ENCODE peak calls at places on chromosomes 11 and 22, in ten cellular contexts. One of them, this sample, is unnamed.

GRCh38 chr22:39913886-39914285 is 13.0 kb downstream of the GRAP2 start:
- DNase-seq in NCI-H226: no peak
- DNase-seq in NCI-H2081: no peak
- DNase-seq in KG1: no peak
- DNase-seq in NCI-H460: no peak
- DNase-seq in effector CD4-positive, alpha-beta T cell: no peak
- DNase-seq in NCI-H345: no peak
- DNase-seq in stimulated activated CD4-positive, alpha-beta T cell treated with anti-CD3 and anti-CD28 coated beads, Interleukin-2, amount 100 ng/mL, for 48 hours: no peak
- DNase-seq in mesothelial cell of epicardium: no peak
- DNase-seq in EL: no peak
- DNase-seq in this sample: no peak

GRCh38 chr11:65425105-65425970 is 2.7 kb downstream of the NEAT1 start:
- DNase-seq in NCI-H226: peak
- DNase-seq in NCI-H2081: no peak
- DNase-seq in KG1: peak
- DNase-seq in NCI-H460: peak
- DNase-seq in effector CD4-positive, alpha-beta T cell: peak
- DNase-seq in NCI-H345: no peak
- DNase-seq in stimulated activated CD4-positive, alpha-beta T cell treated with anti-CD3 and anti-CD28 coated beads, Interleukin-2, amount 100 ng/mL, for 48 hours: peak
- DNase-seq in mesothelial cell of epicardium: no peak
- DNase-seq in EL: peak
- DNase-seq in this sample: no peak

GRCh38 chr11:69915501-69916250 is 96.5 kb upstream of the FGF3 start:
- DNase-seq in NCI-H226: peak
- DNase-seq in NCI-H2081: peak
- DNase-seq in KG1: peak
- DNase-seq in NCI-H460: peak
- DNase-seq in effector CD4-positive, alpha-beta T cell: no peak
- DNase-seq in NCI-H345: peak
- DNase-seq in stimulated activated CD4-positive, alpha-beta T cell treated with anti-CD3 and anti-CD28 coated beads, Interleukin-2, amount 100 ng/mL, for 48 hours: peak
- DNase-seq in mesothelial cell of epicardium: peak
- DNase-seq in EL: peak
- DNase-seq in this sample: no peak

GRCh38 chr22:49321477-49322055 is 506.1 kb downstream of the BRD1 start:
- DNase-seq in NCI-H226: no peak
- DNase-seq in NCI-H2081: no peak
- DNase-seq in KG1: no peak
- DNase-seq in NCI-H460: no peak
- DNase-seq in effector CD4-positive, alpha-beta T cell: no peak
- DNase-seq in NCI-H345: no peak
- DNase-seq in stimulated activated CD4-positive, alpha-beta T cell treated with anti-CD3 and anti-CD28 coated beads, Interleukin-2, amount 100 ng/mL, for 48 hours: no peak
- DNase-seq in mesothelial cell of epicardium: no peak
- DNase-seq in EL: no peak
- DNase-seq in this sample: no peak

GRCh38 chr22:46712288-46712687 is 25.8 kb downstream of the CERK start:
- DNase-seq in NCI-H226: no peak
- DNase-seq in NCI-H2081: no peak
- DNase-seq in KG1: no peak
- DNase-seq in NCI-H460: no peak
- DNase-seq in effector CD4-positive, alpha-beta T cell: no peak
- DNase-seq in NCI-H345: no peak
- DNase-seq in stimulated activated CD4-positive, alpha-beta T cell treated with anti-CD3 and anti-CD28 coated beads, Interleukin-2, amount 100 ng/mL, for 48 hours: no peak
- DNase-seq in mesothelial cell of epicardium: no peak
- DNase-seq in EL: no peak
- DNase-seq in this sample: no peak

GRCh38 chr11:2385156-2386151 is 8.3 kb downstream of the CD81 start:
- DNase-seq in NCI-H226: no peak
- DNase-seq in NCI-H2081: no peak
- DNase-seq in KG1: no peak
- DNase-seq in NCI-H460: no peak
- DNase-seq in effector CD4-positive, alpha-beta T cell: no peak
- DNase-seq in NCI-H345: no peak
- DNase-seq in stimulated activated CD4-positive, alpha-beta T cell treated with anti-CD3 and anti-CD28 coated beads, Interleukin-2, amount 100 ng/mL, for 48 hours: no peak
- DNase-seq in mesothelial cell of epicardium: no peak
- DNase-seq in EL: no peak
- DNase-seq in this sample: no peak

GRCh38 chr11:16902182-16902581 is 112.0 kb downstream of the PLEKHA7 start:
- DNase-seq in NCI-H226: peak
- DNase-seq in NCI-H2081: no peak
- DNase-seq in KG1: no peak
- DNase-seq in NCI-H460: no peak
- DNase-seq in effector CD4-positive, alpha-beta T cell: no peak
- DNase-seq in NCI-H345: no peak
- DNase-seq in stimulated activated CD4-positive, alpha-beta T cell treated with anti-CD3 and anti-CD28 coated beads, Interleukin-2, amount 100 ng/mL, for 48 hours: peak
- DNase-seq in mesothelial cell of epicardium: no peak
- DNase-seq in EL: no peak
- DNase-seq in this sample: no peak

GRCh38 chr11:134014502-134014901 is 54.4 kb upstream of the JAM3 start:
- DNase-seq in NCI-H226: no peak
- DNase-seq in NCI-H2081: peak
- DNase-seq in KG1: no peak
- DNase-seq in NCI-H460: no peak
- DNase-seq in effector CD4-positive, alpha-beta T cell: no peak
- DNase-seq in NCI-H345: no peak
- DNase-seq in stimulated activated CD4-positive, alpha-beta T cell treated with anti-CD3 and anti-CD28 coated beads, Interleukin-2, amount 100 ng/mL, for 48 hours: no peak
- DNase-seq in mesothelial cell of epicardium: no peak
- DNase-seq in EL: peak
- DNase-seq in this sample: no peak

GRCh38 chr11:111698852-111699559 is 67.2 kb downstream of the PPP2R1B start:
- DNase-seq in NCI-H226: peak
- DNase-seq in NCI-H2081: no peak
- DNase-seq in KG1: no peak
- DNase-seq in NCI-H460: no peak
- DNase-seq in effector CD4-positive, alpha-beta T cell: no peak
- DNase-seq in NCI-H345: no peak
- DNase-seq in stimulated activated CD4-positive, alpha-beta T cell treated with anti-CD3 and anti-CD28 coated beads, Interleukin-2, amount 100 ng/mL, for 48 hours: no peak
- DNase-seq in mesothelial cell of epicardium: no peak
- DNase-seq in EL: no peak
- DNase-seq in this sample: no peak

GRCh38 chr22:41526802-41527799 is 17.2 kb downstream of the POLR3H start:
- DNase-seq in NCI-H226: no peak
- DNase-seq in NCI-H2081: no peak
- DNase-seq in KG1: no peak
- DNase-seq in NCI-H460: peak
- DNase-seq in effector CD4-positive, alpha-beta T cell: peak
- DNase-seq in NCI-H345: peak
- DNase-seq in stimulated activated CD4-positive, alpha-beta T cell treated with anti-CD3 and anti-CD28 coated beads, Interleukin-2, amount 100 ng/mL, for 48 hours: peak
- DNase-seq in mesothelial cell of epicardium: no peak
- DNase-seq in EL: peak
- DNase-seq in this sample: no peak

GRCh38 chr11:76419896-76420295 is 24.9 kb upstream of the EMSY start:
- DNase-seq in NCI-H226: no peak
- DNase-seq in NCI-H2081: peak
- DNase-seq in KG1: no peak
- DNase-seq in NCI-H460: no peak
- DNase-seq in effector CD4-positive, alpha-beta T cell: no peak
- DNase-seq in NCI-H345: no peak
- DNase-seq in stimulated activated CD4-positive, alpha-beta T cell treated with anti-CD3 and anti-CD28 coated beads, Interleukin-2, amount 100 ng/mL, for 48 hours: no peak
- DNase-seq in mesothelial cell of epicardium: no peak
- DNase-seq in EL: peak
- DNase-seq in this sample: no peak

GRCh38 chr22:20405931-20406685 is 12.2 kb downstream of the ZNF74 start:
- DNase-seq in NCI-H226: no peak
- DNase-seq in NCI-H2081: no peak
- DNase-seq in KG1: no peak
- DNase-seq in NCI-H460: no peak
- DNase-seq in effector CD4-positive, alpha-beta T cell: no peak
- DNase-seq in NCI-H345: no peak
- DNase-seq in stimulated activated CD4-positive, alpha-beta T cell treated with anti-CD3 and anti-CD28 coated beads, Interleukin-2, amount 100 ng/mL, for 48 hours: no peak
- DNase-seq in mesothelial cell of epicardium: no peak
- DNase-seq in EL: no peak
- DNase-seq in this sample: no peak

GRCh38 chr11:74849525-74850391 is 99.1 kb downstream of the XRRA1 start:
- DNase-seq in NCI-H226: no peak
- DNase-seq in NCI-H2081: no peak
- DNase-seq in KG1: no peak
- DNase-seq in NCI-H460: no peak
- DNase-seq in effector CD4-positive, alpha-beta T cell: no peak
- DNase-seq in NCI-H345: no peak
- DNase-seq in stimulated activated CD4-positive, alpha-beta T cell treated with anti-CD3 and anti-CD28 coated beads, Interleukin-2, amount 100 ng/mL, for 48 hours: no peak
- DNase-seq in mesothelial cell of epicardium: no peak
- DNase-seq in EL: peak
- DNase-seq in this sample: no peak

GRCh38 chr11:113994077-113994954 is 19.4 kb downstream of the HTR3A start:
- DNase-seq in NCI-H226: no peak
- DNase-seq in NCI-H2081: peak
- DNase-seq in KG1: no peak
- DNase-seq in NCI-H460: no peak
- DNase-seq in effector CD4-positive, alpha-beta T cell: peak
- DNase-seq in NCI-H345: peak
- DNase-seq in stimulated activated CD4-positive, alpha-beta T cell treated with anti-CD3 and anti-CD28 coated beads, Interleukin-2, amount 100 ng/mL, for 48 hours: peak
- DNase-seq in mesothelial cell of epicardium: no peak
- DNase-seq in EL: no peak
- DNase-seq in this sample: no peak

GRCh38 chr11:3936517-3936916 is 81.1 kb downstream of the STIM1 start:
- DNase-seq in NCI-H226: no peak
- DNase-seq in NCI-H2081: no peak
- DNase-seq in KG1: no peak
- DNase-seq in NCI-H460: no peak
- DNase-seq in effector CD4-positive, alpha-beta T cell: no peak
- DNase-seq in NCI-H345: no peak
- DNase-seq in stimulated activated CD4-positive, alpha-beta T cell treated with anti-CD3 and anti-CD28 coated beads, Interleukin-2, amount 100 ng/mL, for 48 hours: no peak
- DNase-seq in mesothelial cell of epicardium: no peak
- DNase-seq in EL: no peak
- DNase-seq in this sample: no peak

GRCh38 chr11:12330491-12331231 is 46.7 kb upstream of the PARVA start:
- DNase-seq in NCI-H226: no peak
- DNase-seq in NCI-H2081: peak
- DNase-seq in KG1: no peak
- DNase-seq in NCI-H460: no peak
- DNase-seq in effector CD4-positive, alpha-beta T cell: no peak
- DNase-seq in NCI-H345: peak
- DNase-seq in stimulated activated CD4-positive, alpha-beta T cell treated with anti-CD3 and anti-CD28 coated beads, Interleukin-2, amount 100 ng/mL, for 48 hours: no peak
- DNase-seq in mesothelial cell of epicardium: no peak
- DNase-seq in EL: no peak
- DNase-seq in this sample: peak

GRCh38 chr11:102806296-102806695 is 8.3 kb upstream of the MMP1 start:
- DNase-seq in NCI-H226: no peak
- DNase-seq in NCI-H2081: no peak
- DNase-seq in KG1: no peak
- DNase-seq in NCI-H460: no peak
- DNase-seq in effector CD4-positive, alpha-beta T cell: no peak
- DNase-seq in NCI-H345: no peak
- DNase-seq in stimulated activated CD4-positive, alpha-beta T cell treated with anti-CD3 and anti-CD28 coated beads, Interleukin-2, amount 100 ng/mL, for 48 hours: no peak
- DNase-seq in mesothelial cell of epicardium: no peak
- DNase-seq in EL: peak
- DNase-seq in this sample: no peak

GRCh38 chr11:7442588-7443215 is 42.6 kb upstream of the OLFML1 start:
- DNase-seq in NCI-H226: peak
- DNase-seq in NCI-H2081: peak
- DNase-seq in KG1: peak
- DNase-seq in NCI-H460: peak
- DNase-seq in effector CD4-positive, alpha-beta T cell: peak
- DNase-seq in NCI-H345: peak
- DNase-seq in stimulated activated CD4-positive, alpha-beta T cell treated with anti-CD3 and anti-CD28 coated beads, Interleukin-2, amount 100 ng/mL, for 48 hours: peak
- DNase-seq in mesothelial cell of epicardium: peak
- DNase-seq in EL: peak
- DNase-seq in this sample: no peak

GRCh38 chr11:3208272-3208671 is 10.3 kb downstream of the MRGPRG start:
- DNase-seq in NCI-H226: no peak
- DNase-seq in NCI-H2081: no peak
- DNase-seq in KG1: no peak
- DNase-seq in NCI-H460: no peak
- DNase-seq in effector CD4-positive, alpha-beta T cell: no peak
- DNase-seq in NCI-H345: no peak
- DNase-seq in stimulated activated CD4-positive, alpha-beta T cell treated with anti-CD3 and anti-CD28 coated beads, Interleukin-2, amount 100 ng/mL, for 48 hours: no peak
- DNase-seq in mesothelial cell of epicardium: no peak
- DNase-seq in EL: no peak
- DNase-seq in this sample: no peak

GRCh38 chr11:87804176-87804575 is 371.1 kb downstream of the RAB38 start:
- DNase-seq in NCI-H226: no peak
- DNase-seq in NCI-H2081: no peak
- DNase-seq in KG1: no peak
- DNase-seq in NCI-H460: no peak
- DNase-seq in effector CD4-positive, alpha-beta T cell: no peak
- DNase-seq in NCI-H345: no peak
- DNase-seq in stimulated activated CD4-positive, alpha-beta T cell treated with anti-CD3 and anti-CD28 coated beads, Interleukin-2, amount 100 ng/mL, for 48 hours: no peak
- DNase-seq in mesothelial cell of epicardium: no peak
- DNase-seq in EL: no peak
- DNase-seq in this sample: no peak

GRCh38 chr22:21726650-21727049 is 8.9 kb downstream of the YPEL1 start:
- DNase-seq in NCI-H226: no peak
- DNase-seq in NCI-H2081: peak
- DNase-seq in KG1: no peak
- DNase-seq in NCI-H460: peak
- DNase-seq in effector CD4-positive, alpha-beta T cell: no peak
- DNase-seq in NCI-H345: peak
- DNase-seq in stimulated activated CD4-positive, alpha-beta T cell treated with anti-CD3 and anti-CD28 coated beads, Interleukin-2, amount 100 ng/mL, for 48 hours: no peak
- DNase-seq in mesothelial cell of epicardium: no peak
- DNase-seq in EL: no peak
- DNase-seq in this sample: no peak

GRCh38 chr22:46736705-46737104 is 1.3 kb downstream of the CERK start:
- DNase-seq in NCI-H226: no peak
- DNase-seq in NCI-H2081: no peak
- DNase-seq in KG1: no peak
- DNase-seq in NCI-H460: no peak
- DNase-seq in effector CD4-positive, alpha-beta T cell: no peak
- DNase-seq in NCI-H345: no peak
- DNase-seq in stimulated activated CD4-positive, alpha-beta T cell treated with anti-CD3 and anti-CD28 coated beads, Interleukin-2, amount 100 ng/mL, for 48 hours: no peak
- DNase-seq in mesothelial cell of epicardium: no peak
- DNase-seq in EL: no peak
- DNase-seq in this sample: no peak

GRCh38 chr22:31749636-31750364 is at the start of gene PRR14L:
- DNase-seq in NCI-H226: peak
- DNase-seq in NCI-H2081: peak
- DNase-seq in KG1: peak
- DNase-seq in NCI-H460: peak
- DNase-seq in effector CD4-positive, alpha-beta T cell: peak
- DNase-seq in NCI-H345: peak
- DNase-seq in stimulated activated CD4-positive, alpha-beta T cell treated with anti-CD3 and anti-CD28 coated beads, Interleukin-2, amount 100 ng/mL, for 48 hours: peak
- DNase-seq in mesothelial cell of epicardium: peak
- DNase-seq in EL: peak
- DNase-seq in this sample: peak

GRCh38 chr11:31366795-31367194 is 2.7 kb downstream of the DCDC1 start:
- DNase-seq in NCI-H226: no peak
- DNase-seq in NCI-H2081: no peak
- DNase-seq in KG1: no peak
- DNase-seq in NCI-H460: no peak
- DNase-seq in effector CD4-positive, alpha-beta T cell: no peak
- DNase-seq in NCI-H345: no peak
- DNase-seq in stimulated activated CD4-positive, alpha-beta T cell treated with anti-CD3 and anti-CD28 coated beads, Interleukin-2, amount 100 ng/mL, for 48 hours: no peak
- DNase-seq in mesothelial cell of epicardium: no peak
- DNase-seq in EL: no peak
- DNase-seq in this sample: no peak

GRCh38 chr22:47055461-47055860 is 293.0 kb downstream of the TBC1D22A start:
- DNase-seq in NCI-H226: no peak
- DNase-seq in NCI-H2081: no peak
- DNase-seq in KG1: no peak
- DNase-seq in NCI-H460: no peak
- DNase-seq in effector CD4-positive, alpha-beta T cell: no peak
- DNase-seq in NCI-H345: no peak
- DNase-seq in stimulated activated CD4-positive, alpha-beta T cell treated with anti-CD3 and anti-CD28 coated beads, Interleukin-2, amount 100 ng/mL, for 48 hours: no peak
- DNase-seq in mesothelial cell of epicardium: no peak
- DNase-seq in EL: no peak
- DNase-seq in this sample: no peak